ENCODE peak calls at places on chromosomes 11 and 22, in five cellular contexts. Y, W, P, N and S are unnamed samples.

GRCh38 chr11:61918251-61919112 is 1.1 kb upstream of the RAB3IL1 start:
- DNase-seq in P (no peak), Y (peak), N (no peak), W (no peak), S (no peak)

GRCh38 chr11:123168236-123168635 is 26.8 kb downstream of the CLMP start:
- DNase-seq in W (no peak), P (no peak), N (no peak), Y (no peak), S (no peak)

GRCh38 chr22:38503021-38503420 is 3.1 kb downstream of the DDX17 start:
- DNase-seq in Y (no peak), P (no peak), N (no peak), W (no peak), S (no peak)

GRCh38 chr11:124762077-124762623 is at the start of gene ESAM:
- DNase-seq in N (peak), P (peak), W (peak), Y (no peak), S (no peak)

GRCh38 chr11:1555713-1556153 is 16.3 kb downstream of the DUSP8 start:
- DNase-seq in N (no peak), Y (no peak), P (no peak), W (no peak), S (no peak)

GRCh38 chr11:17563248-17563647 is 16.2 kb downstream of the OTOG start:
- DNase-seq in W (no peak), N (no peak), Y (no peak), P (no peak), S (no peak)

GRCh38 chr11:121669422-121669821 is 216.7 kb upstream of the SORL1-AS1 start:
- DNase-seq in W (no peak), N (no peak), Y (no peak), P (no peak), S (no peak)

GRCh38 chr11:28581286-28582242 is 473.4 kb downstream of the METTL15 start:
- DNase-seq in P (no peak), W (no peak), N (no peak), Y (no peak), S (no peak)

GRCh38 chr11:102196816-102197215 is 86.6 kb downstream of the YAP1 start:
- DNase-seq in Y (peak), W (no peak), P (no peak), N (no peak), S (no peak)

GRCh38 chr11:69962152-69962551 is 116.0 kb upstream of the ANO1 start:
- DNase-seq in N (no peak), Y (peak), P (no peak), W (no peak), S (no peak)

GRCh38 chr11:97722065-97722464 is 1298.7 kb upstream of the CNTN5 start:
- DNase-seq in P (no peak), Y (peak), N (no peak), W (no peak), S (no peak)

GRCh38 chr11:74783241-74783871 is 34.7 kb downstream of the RNF169 start:
- DNase-seq in P (no peak), W (peak), N (no peak), Y (peak), S (peak)

GRCh38 chr22:39954584-39955055 is 5.6 kb upstream of the TMA7B start:
- DNase-seq in P (no peak), Y (peak), N (no peak), W (no peak), S (no peak)

GRCh38 chr22:31055322-31056159 is 25.6 kb upstream of the SMTN start:
- DNase-seq in Y (peak), W (no peak), P (peak), N (peak), S (no peak)

GRCh38 chr11:34564406-34564805 is 50.8 kb upstream of the ELF5 start:
- DNase-seq in P (no peak), N (no peak), Y (no peak), W (no peak), S (no peak)

GRCh38 chr11:1889941-1890855 is 1.5 kb downstream of the PRR33 start:
- DNase-seq in N (no peak), Y (no peak), P (peak), W (no peak), S (peak)

GRCh38 chr22:41668971-41669911 is 19.4 kb downstream of the SNU13 start:
- DNase-seq in W (no peak), P (no peak), N (no peak), Y (peak), S (no peak)

GRCh38 chr22:39176067-39176621 is 23.7 kb upstream of the CBX7 start:
- DNase-seq in W (no peak), Y (peak), N (peak), P (peak), S (no peak)

GRCh38 chr11:116224154-116224888 is 548.5 kb downstream of the BUD13 start:
- DNase-seq in P (no peak), Y (peak), W (peak), N (no peak), S (peak)

GRCh38 chr22:50308597-50308935 is 1.1 kb upstream of the PLXNB2 start:
- DNase-seq in P (peak), Y (peak), W (no peak), N (peak), S (no peak)

GRCh38 chr11:34865261-34865660 is 50.9 kb downstream of the APIP start:
- DNase-seq in Y (no peak), N (no peak), W (no peak), P (no peak), S (no peak)

GRCh38 chr11:17423533-17424310 is 35.3 kb upstream of the KCNJ11 start:
- DNase-seq in W (no peak), P (no peak), N (peak), Y (no peak), S (no peak)

GRCh38 chr22:45852826-45853225 is 124.1 kb downstream of the WNT7B start:
- DNase-seq in P (no peak), Y (peak), N (no peak), W (peak), S (no peak)

GRCh38 chr22:46031561-46031960 is 54.6 kb upstream of the WNT7B start:
- DNase-seq in P (no peak), N (peak), W (no peak), Y (no peak), S (no peak)

GRCh38 chr11:130359419-130359818 is 44.7 kb upstream of the ZBTB44 start:
- DNase-seq in N (no peak), Y (no peak), P (no peak), W (no peak), S (no peak)

GRCh38 chr11:118973985-118974384 is 2.4 kb downstream of the FOXR1 start:
- DNase-seq in W (no peak), Y (no peak), P (no peak), N (no peak), S (no peak)

GRCh38 chr11:77147668-77148321 is 19.7 kb downstream of the MYO7A start:
- DNase-seq in P (no peak), N (peak), W (no peak), Y (peak), S (peak)

GRCh38 chr11:134242376-134242775 is 10.8 kb downstream of the THYN1 start:
- DNase-seq in W (no peak), Y (no peak), N (no peak), P (no peak), S (no peak)

DNA sequence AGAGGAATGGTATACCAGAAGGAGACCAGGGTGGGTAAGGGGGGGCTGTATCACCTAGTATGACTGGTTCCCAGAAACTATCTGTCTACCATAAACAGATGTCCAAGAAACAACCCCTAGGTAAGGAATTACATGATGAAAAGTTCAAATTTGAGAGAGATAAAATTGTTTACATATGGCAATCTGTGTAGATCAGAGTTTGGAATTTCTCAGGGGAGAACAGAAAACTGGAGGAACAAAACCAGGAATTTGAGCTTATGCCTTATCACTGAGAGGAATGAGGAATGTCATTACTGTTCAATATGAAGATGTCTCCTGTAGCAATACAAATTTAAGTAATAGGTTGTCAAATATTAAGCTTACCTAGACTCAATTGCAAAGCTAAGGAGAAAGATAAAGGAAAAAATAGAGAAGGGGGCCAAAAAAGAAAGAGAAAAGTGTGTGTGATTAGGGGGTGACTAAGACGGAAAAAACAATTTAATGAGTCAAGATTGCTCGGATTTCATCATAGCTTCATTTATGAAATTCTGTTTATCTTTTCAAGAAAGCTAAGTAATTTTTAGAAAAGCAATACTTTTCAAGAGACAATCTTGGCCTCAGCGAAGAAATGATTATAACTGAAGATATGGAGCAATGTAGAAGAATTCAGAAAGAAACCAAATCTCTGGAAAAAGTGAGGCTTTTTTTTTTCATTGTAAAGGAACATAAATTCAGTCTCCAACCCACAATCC is 117.8 kb downstream of the APOL5 start:
- DNase-seq in P (no peak), Y (no peak), N (no peak), W (no peak), S (no peak)
- H3K4me3 ChIP-seq in P (peak), Y (peak), N (peak), W (peak), S (no peak)

GRCh38 chr22:36367066-36367465 is 20.7 kb downstream of the MYH9 start:
- DNase-seq in N (no peak), P (no peak), Y (no peak), W (no peak), S (no peak)
- H3K4me3 ChIP-seq in N (peak), P (peak), Y (no peak), W (no peak), S (no peak)

DNA sequence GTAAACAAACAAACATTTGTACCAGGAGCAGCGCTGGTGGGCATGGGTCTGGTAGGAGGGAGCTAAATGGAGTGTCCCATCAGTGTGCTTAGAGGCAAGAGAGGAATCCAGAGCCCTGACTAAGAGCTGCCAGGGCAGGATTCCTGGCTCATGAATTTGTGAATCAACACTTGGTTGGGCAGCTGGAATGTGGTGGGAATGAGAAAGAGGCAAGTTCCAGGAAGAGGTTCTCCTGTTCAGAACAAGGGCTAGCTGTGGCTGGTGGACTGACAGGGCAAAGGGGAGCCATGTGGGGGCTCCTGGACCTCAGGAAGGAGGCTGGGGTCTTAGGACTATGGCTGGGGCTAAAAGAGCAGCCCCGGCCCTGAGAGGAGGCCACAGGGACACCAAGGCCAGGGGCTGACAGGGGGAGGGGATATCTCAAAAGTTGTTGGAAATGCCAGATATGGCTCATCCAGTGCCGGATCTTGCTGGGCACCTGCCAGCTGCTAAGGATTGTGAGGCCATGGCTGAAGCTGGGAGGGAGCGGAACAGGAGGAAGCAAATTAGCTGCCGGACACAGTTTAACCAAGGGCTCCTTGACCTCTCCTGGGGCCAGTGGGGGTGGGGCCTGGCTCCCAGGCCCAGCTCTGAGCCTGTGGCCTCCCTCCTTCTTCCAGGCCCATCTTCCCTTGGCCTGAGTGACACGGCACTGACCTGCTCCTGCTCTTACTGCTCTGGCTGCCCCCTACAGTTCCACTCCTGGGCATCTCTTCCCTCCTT is 14.6 kb upstream of the P2RY6 start:
- DNase-seq in W (no peak), Y (peak), P (peak), N (peak), S (no peak)
- H3K4me3 ChIP-seq in W (no peak), Y (no peak), P (no peak), N (no peak), S (no peak)

DNA sequence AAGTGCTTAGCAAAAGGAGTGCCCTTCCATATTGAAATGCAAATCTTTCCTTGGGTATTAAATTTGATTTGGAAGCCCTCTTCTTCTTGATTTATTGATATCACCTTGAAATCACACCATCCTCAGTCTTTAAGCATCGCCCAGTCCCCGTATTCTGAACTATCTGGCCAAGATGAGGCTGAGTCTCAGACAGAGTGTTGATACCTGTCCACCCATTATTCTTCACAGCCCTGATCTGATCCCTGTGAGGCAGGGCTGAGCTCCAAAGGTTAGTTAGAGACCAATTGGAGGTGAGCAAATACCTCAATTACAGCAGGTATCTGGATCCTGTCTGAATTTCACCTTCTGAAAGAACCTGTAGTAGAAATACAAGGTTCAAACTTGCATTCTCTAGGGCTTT is 326.3 kb downstream of the FAT3 start:
- DNase-seq in P (no peak), N (no peak), Y (no peak), W (no peak), S (no peak)
- H3K4me3 ChIP-seq in P (no peak), N (no peak), Y (no peak), W (no peak), S (no peak)

DNA sequence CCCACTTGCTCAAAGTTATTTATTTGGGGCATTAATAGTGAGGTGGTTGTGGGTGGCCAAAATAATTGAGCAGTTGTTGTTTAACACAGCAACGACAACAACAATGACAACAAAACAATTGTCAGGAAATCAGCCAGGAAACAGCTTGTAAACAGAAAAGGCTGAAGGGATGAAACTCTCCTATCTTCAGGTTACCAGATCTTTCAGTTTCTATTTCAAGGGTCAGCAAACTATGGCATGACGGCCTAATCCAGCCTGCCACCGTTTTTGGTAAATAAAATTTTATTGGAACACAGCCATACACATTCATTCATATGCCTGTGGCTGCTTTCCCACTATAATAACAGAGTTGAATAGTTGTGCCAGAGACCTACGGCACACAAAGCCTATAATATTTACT is 76.2 kb upstream of the MTMR2 start:
- DNase-seq in N (no peak), W (no peak), Y (peak), P (no peak), S (no peak)
- H3K4me3 ChIP-seq in N (peak), W (no peak), Y (no peak), P (peak), S (no peak)